ENCODE peak calls at places on chromosomes 5 and 9, in nine cellular contexts. R, Q, E, H, I, O, W, S and U are unnamed samples.

GRCh38 chr9:73081979-73082657 is 69.5 kb upstream of the ANXA1 start:
- DNase-seq in R (peak), Q (no peak), E (peak), H (peak), I (no peak), O (no peak), W (no peak), S (no peak), U (no peak)

GRCh38 chr5:146721073-146721830 is 157.3 kb downstream of the PPP2R2B start:
- DNase-seq in R (no peak), Q (no peak), E (no peak), H (no peak), I (no peak), O (no peak), W (no peak), S (peak), U (no peak)

GRCh38 chr9:82791685-82792084 is 271.3 kb downstream of the RASEF start:
- DNase-seq in R (no peak), Q (no peak), E (no peak), H (no peak), I (no peak), O (no peak), W (no peak), S (no peak), U (no peak)

GRCh38 chr5:111635151-111635945 is 121.6 kb downstream of the NREP start:
- DNase-seq in R (no peak), Q (no peak), E (no peak), H (no peak), I (no peak), O (no peak), W (no peak), S (peak), U (no peak)

GRCh38 chr5:89878140-89878570 is 531.4 kb downstream of the CETN3 start:
- DNase-seq in R (peak), Q (no peak), E (no peak), H (peak), I (no peak), O (no peak), W (no peak), S (no peak), U (no peak)

GRCh38 chr5:136028782-136029742 is at the start of gene TGFBI:
- DNase-seq in R (no peak), Q (no peak), E (no peak), H (peak), I (no peak), O (no peak), W (peak), S (no peak), U (no peak)

GRCh38 chr9:124309665-124310064 is 51.9 kb downstream of the NEK6 start:
- DNase-seq in R (peak), Q (no peak), E (no peak), H (peak), I (no peak), O (no peak), W (peak), S (no peak), U (no peak)

GRCh38 chr5:131622633-131623032 is 12.4 kb downstream of the RAPGEF6 start:
- DNase-seq in R (no peak), Q (no peak), E (no peak), H (peak), I (no peak), O (no peak), W (no peak), S (no peak), U (no peak)

GRCh38 chr9:133264235-133264764 is 10.7 kb downstream of the ABO start:
- DNase-seq in R (no peak), Q (no peak), E (no peak), H (no peak), I (no peak), O (no peak), W (no peak), S (no peak), U (no peak)

GRCh38 chr5:176501333-176501732 is 35.9 kb downstream of the RNF44 start:
- DNase-seq in R (peak), Q (no peak), E (no peak), H (peak), I (no peak), O (no peak), W (no peak), S (no peak), U (no peak)

GRCh38 chr5:10528056-10528816 is 35.6 kb upstream of the ANKRD33B start:
- DNase-seq in R (peak), Q (no peak), E (peak), H (peak), I (no peak), O (no peak), W (no peak), S (peak), U (no peak)